ENCODE peak calls at places on chromosomes 2 and 18, in six cellular contexts. V is GM06990; M is neural progenitor cell; B is activated CD8-positive, alpha-beta T cell treated with anti-CD3 and anti-CD28 coated beads for 36 hours; J is A549; G is neural crest cell. W is an unnamed sample.

GRCh38 chr2:30527411-30527810 is 80.4 kb downstream of the LCLAT1 start:
- DNase-seq in V (no peak), M (no peak), B (no peak), J (no peak), G (no peak), W (no peak)

GRCh38 chr18:21053127-21053526 is 58.5 kb downstream of the ROCK1 start:
- DNase-seq in V (no peak), M (no peak), B (no peak), J (peak), G (no peak), W (no peak)

GRCh38 chr2:31440764-31441163 is 26.2 kb upstream of the XDH start:
- DNase-seq in V (no peak), M (no peak), B (no peak), J (peak), G (no peak), W (no peak)

GRCh38 chr2:769771-770170 is 92.6 kb upstream of the TMEM18 start:
- DNase-seq in V (no peak), M (no peak), B (peak), J (no peak), G (no peak), W (no peak)

GRCh38 chr2:225033440-225034390 is 8.6 kb downstream of the DOCK10 start:
- DNase-seq in V (no peak), M (no peak), B (no peak), J (no peak), G (no peak), W (no peak)

GRCh38 chr18:36828630-36829361 is at the start of the genes KIAA1328 and TPGS2:
- DNase-seq in V (peak), M (peak), B (peak), J (peak), G (peak), W (peak)

GRCh38 chr18:24075731-24076130 is 61.2 kb downstream of the TTC39C start:
- DNase-seq in V (no peak), M (no peak), B (no peak), J (no peak), G (no peak), W (no peak)

GRCh38 chr18:79699653-79700052 is 20.1 kb downstream of the CTDP1 start:
- DNase-seq in V (no peak), M (no peak), B (no peak), J (no peak), G (no peak), W (no peak)

GRCh38 chr2:96891591-96892333 is 21.9 kb upstream of the SEMA4C start:
- DNase-seq in V (no peak), M (no peak), B (no peak), J (no peak), G (no peak), W (no peak)

GRCh38 chr2:218999881-219000568 is 6.8 kb upstream of the CRYBA2 start:
- DNase-seq in V (no peak), M (peak), B (no peak), J (no peak), G (no peak), W (no peak)

GRCh38 chr2:104164721-104165252 is 689.1 kb upstream of the POU3F3 start:
- DNase-seq in V (no peak), M (no peak), B (no peak), J (no peak), G (no peak), W (no peak)

GRCh38 chr18:49561127-49561376 is 805 bp upstream of the LIPG start:
- DNase-seq in V (peak), M (no peak), B (no peak), J (no peak), G (no peak), W (peak)

GRCh38 chr2:126788113-126788512 is 110.6 kb upstream of the TEX51 start:
- DNase-seq in V (no peak), M (no peak), B (no peak), J (no peak), G (no peak), W (no peak)

GRCh38 chr2:241925821-241926441 is 56.4 kb downstream of the RTP5 start:
- DNase-seq in V (no peak), M (no peak), B (no peak), J (no peak), G (no peak), W (no peak)

GRCh38 chr2:67046568-67046967 is 350.6 kb upstream of the ETAA1 start:
- DNase-seq in V (no peak), M (no peak), B (no peak), J (no peak), G (no peak), W (no peak)

GRCh38 chr2:149410701-149411484 is 80.5 kb downstream of the LYPD6 start:
- DNase-seq in V (no peak), M (no peak), B (no peak), J (no peak), G (no peak), W (no peak)

GRCh38 chr2:152222975-152223638 is 47.5 kb upstream of the STAM2 start:
- DNase-seq in V (no peak), M (peak), B (peak), J (no peak), G (no peak), W (no peak)

GRCh38 chr2:79530443-79530842 is 17.6 kb downstream of the CTNNA2 start:
- DNase-seq in V (no peak), M (peak), B (no peak), J (peak), G (no peak), W (no peak)
- TF ChIP-seq CTCF in V (no peak), M (peak), B (no peak), J (peak), G (peak), W (no peak)

GRCh38 chr2:240597419-240598181 is 11.1 kb downstream of the CAPN10 start:
- DNase-seq in V (no peak), M (no peak), B (no peak), J (no peak), G (no peak), W (no peak)

GRCh38 chr2:240595381-240596079 is 9.0 kb downstream of the CAPN10 start:
- DNase-seq in V (no peak), M (peak), B (peak), J (peak), G (peak), W (peak)

GRCh38 chr2:240596080-240596460 is 9.5 kb downstream of the CAPN10 start:
- DNase-seq in V (no peak), M (no peak), B (no peak), J (no peak), G (no peak), W (no peak)

GRCh38 chr2:240597054-240597418 is 10.5 kb downstream of the CAPN10 start:
- DNase-seq in V (no peak), M (no peak), B (no peak), J (no peak), G (no peak), W (no peak)

GRCh38 chr2:240596491-240596931 is 10.0 kb downstream of the CAPN10 start:
- DNase-seq in V (no peak), M (no peak), B (no peak), J (no peak), G (no peak), W (peak)
- TF ChIP-seq CTCF in V (no peak), M (no peak), B (no peak), J (no peak), G (no peak), W (no peak)

GRCh38 chr2:61966087-61966727 is 60.7 kb downstream of the COMMD1 start:
- DNase-seq in V (no peak), M (no peak), B (no peak), J (no peak), G (no peak), W (no peak)
- TF ChIP-seq CTCF in V (no peak), M (no peak), B (no peak), J (no peak), G (no peak), W (peak)

GRCh38 chr2:9914384-9915065 is 37.0 kb upstream of the GRHL1 start:
- DNase-seq in V (peak), M (no peak), B (peak), J (peak), G (no peak), W (no peak)
- TF ChIP-seq CTCF in V (peak), M (no peak), B (no peak), J (peak), G (no peak), W (no peak)

DNA sequence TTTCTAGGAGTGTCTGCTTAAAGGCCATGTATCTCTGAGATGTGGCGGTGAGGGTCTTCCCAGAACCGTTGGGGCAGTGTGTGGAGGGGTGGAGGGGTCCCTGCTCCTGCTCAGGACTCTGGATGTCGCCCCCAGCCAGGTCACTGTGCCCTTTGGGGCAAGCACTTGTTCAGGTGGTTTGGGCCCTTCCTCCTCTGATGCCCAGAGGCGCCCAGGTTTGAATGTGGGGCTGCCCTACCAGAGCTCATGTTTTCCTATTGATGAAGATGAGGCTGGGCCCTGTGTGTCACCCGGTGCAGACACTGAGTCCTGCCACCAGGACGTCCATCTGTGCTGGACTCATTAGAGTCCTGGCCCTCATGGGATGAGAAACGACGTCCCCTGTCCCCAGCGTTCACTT is 14.3 kb upstream of the PER2 start:
- DNase-seq in V (no peak), M (no peak), B (no peak), J (no peak), G (no peak), W (no peak)
- TF ChIP-seq CTCF in V (no peak), M (peak), B (no peak), J (no peak), G (no peak), W (no peak)

DNA sequence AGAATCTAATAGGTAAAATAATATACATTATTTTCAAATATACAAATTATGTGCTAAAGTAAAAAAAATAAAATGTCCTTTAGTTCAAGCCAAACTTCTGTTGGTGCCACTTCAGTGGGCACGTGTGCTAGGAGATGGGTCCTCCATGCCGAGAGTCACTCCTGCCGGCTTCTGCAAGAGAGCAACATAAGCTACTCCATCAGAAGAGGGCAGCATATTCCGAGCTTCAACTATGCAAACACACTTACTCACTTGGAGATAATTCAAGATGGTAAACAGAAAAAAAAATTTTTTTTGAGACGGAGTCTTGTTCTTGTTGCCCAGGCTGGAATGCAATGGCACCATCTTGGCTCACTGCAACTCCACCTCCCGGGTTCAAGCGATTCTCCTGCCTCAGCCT is 24.4 kb downstream of the CNOT11 start:
- DNase-seq in V (no peak), M (no peak), B (no peak), J (peak), G (no peak), W (no peak)
- TF ChIP-seq CTCF in V (no peak), M (no peak), B (no peak), J (peak), G (no peak), W (no peak)